ENCODE peak calls at places on chromosome 16, in eight cellular contexts. C is prostate gland, Q is esophagus squamous epithelium, N is stomach, K is ovary, A is sigmoid colon, L is IMR-90, S is endothelial cell of umbilical vein. E is an unnamed sample.

GRCh38 chr16:17397499-17397891 is 73.3 kb downstream of the XYLT1 start:
- DNase-seq in N (peak), K (no peak), A (no peak), L (peak), Q (no peak), S (peak), C (no peak), E (no peak)

GRCh38 chr16:3607161-3607560 is 4.2 kb downstream of the SLX4 start:
- DNase-seq in K (no peak), N (no peak), C (no peak), S (no peak), Q (no peak), L (no peak), A (no peak), E (no peak)

GRCh38 chr16:28181557-28181914 is 30.2 kb downstream of the XPO6 start:
- DNase-seq in N (peak), L (peak), A (peak), S (peak), C (no peak), K (peak), Q (no peak), E (peak)

GRCh38 chr16:81526935-81527334 is 82.3 kb downstream of the CMIP start:
- DNase-seq in L (peak), C (peak), K (peak), S (peak), Q (no peak), N (no peak), A (no peak), E (peak)

GRCh38 chr16:84266451-84266850 is 26.6 kb upstream of the KCNG4 start:
- DNase-seq in L (peak), C (no peak), S (peak), N (no peak), Q (no peak), K (no peak), A (no peak), E (peak)

GRCh38 chr16:20255002-20255401 is 72.3 kb downstream of the GP2 start:
- DNase-seq in K (no peak), A (no peak), N (no peak), S (no peak), Q (no peak), C (no peak), L (no peak), E (no peak)

GRCh38 chr16:17407321-17407720 is 63.4 kb downstream of the XYLT1 start:
- DNase-seq in K (no peak), N (no peak), A (no peak), C (no peak), L (no peak), S (no peak), Q (no peak), E (no peak)

GRCh38 chr16:6602401-6602800 is 730.2 kb upstream of the RBFOX1 start:
- DNase-seq in N (no peak), L (no peak), Q (no peak), S (no peak), A (no peak), C (no peak), K (no peak), E (no peak)

GRCh38 chr16:81035975-81036750 is 521 bp downstream of the ATMIN start:
- DNase-seq in N (peak), C (peak), S (peak), L (peak), K (peak), A (peak), Q (no peak), E (peak)

GRCh38 chr16:60818471-60818870 is 1217.8 kb downstream of the CDH8 start:
- DNase-seq in N (no peak), K (no peak), Q (no peak), L (no peak), S (no peak), A (no peak), C (no peak), E (no peak)

GRCh38 chr16:12758670-12759558 is 44.8 kb downstream of the CPPED1 start:
- DNase-seq in K (no peak), L (no peak), C (no peak), A (no peak), S (no peak), N (no peak), Q (no peak), E (no peak)

GRCh38 chr16:81473561-81473960 is 29.0 kb downstream of the CMIP start:
- DNase-seq in N (no peak), S (peak), Q (no peak), K (no peak), C (no peak), A (no peak), L (peak), E (no peak)

GRCh38 chr16:8858994-8859912 is 9.6 kb downstream of the CARHSP1 start:
- DNase-seq in Q (no peak), A (peak), C (no peak), S (no peak), L (no peak), N (no peak), K (no peak), E (no peak)

GRCh38 chr16:3487521-3488410 is 7.5 kb downstream of the C16orf90 start:
- DNase-seq in L (no peak), C (no peak), S (no peak), Q (no peak), A (no peak), K (no peak), N (no peak), E (no peak)

GRCh38 chr16:54462151-54462651 is 175.6 kb upstream of the IRX3 start:
- DNase-seq in C (no peak), S (no peak), K (no peak), N (no peak), A (no peak), L (no peak), Q (no peak), E (no peak)

GRCh38 chr16:81469710-81470481 is 25.3 kb downstream of the CMIP start:
- DNase-seq in C (no peak), Q (no peak), N (peak), L (no peak), A (no peak), S (no peak), K (no peak), E (no peak)

GRCh38 chr16:56547120-56547948 is 17.5 kb upstream of the MT4 start:
- DNase-seq in Q (no peak), C (peak), K (no peak), L (peak), N (no peak), S (no peak), A (peak), E (no peak)

GRCh38 chr16:87068751-87069150 is 248.4 kb downstream of the C16orf95 start:
- DNase-seq in K (no peak), L (no peak), N (no peak), Q (no peak), C (no peak), A (peak), S (no peak), E (no peak)

GRCh38 chr16:46763147-46763546 is 15.0 kb upstream of the MYLK3 start:
- DNase-seq in L (no peak), Q (no peak), A (no peak), C (no peak), K (no peak), S (no peak), N (no peak), E (no peak)

GRCh38 chr16:57686577-57686976 is 8.0 kb upstream of the DRC7 start:
- DNase-seq in S (no peak), L (no peak), A (no peak), N (no peak), Q (no peak), C (no peak), K (no peak), E (no peak)

DNA sequence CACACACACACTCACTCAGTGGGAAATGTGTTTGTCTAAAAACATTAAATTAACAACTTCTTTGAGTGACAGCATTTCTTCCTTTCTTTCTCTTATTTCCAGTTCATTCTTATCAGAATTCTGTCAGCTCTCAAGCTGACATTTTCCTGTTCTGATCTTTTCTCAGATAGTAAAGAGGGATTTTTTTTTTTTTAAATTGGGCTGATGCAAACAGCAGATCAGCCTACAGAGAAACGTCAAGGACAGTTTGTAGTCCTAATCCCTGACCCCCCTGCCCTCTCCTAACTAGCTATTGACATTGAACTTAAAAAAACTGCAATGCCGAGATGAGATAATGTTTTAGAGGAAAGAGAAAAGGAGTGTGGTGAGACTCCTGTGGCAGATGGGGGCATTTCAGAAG is 139.2 kb upstream of the ZFHX3 start:
- DNase-seq in L (no peak), K (no peak), Q (no peak), C (no peak), S (peak), A (no peak), N (no peak), E (no peak)
- TF ChIP-seq POLR2A in L (no peak), K (no peak), Q (no peak), C (no peak), S (no peak), A (no peak), N (no peak), E (no peak)

GRCh38 chr16:4966736-4967453 is 8.8 kb downstream of the SEC14L5 start:
- DNase-seq in Q (no peak), A (no peak), S (no peak), N (no peak), L (no peak), K (no peak), C (no peak), E (no peak)

GRCh38 chr16:4968879-4969278 is 10.7 kb downstream of the SEC14L5 start:
- DNase-seq in K (no peak), N (no peak), C (no peak), L (no peak), S (no peak), A (no peak), Q (no peak), E (no peak)

GRCh38 chr16:4972938-4973587 is 14.9 kb downstream of the SEC14L5 start:
- DNase-seq in K (no peak), L (no peak), S (no peak), Q (no peak), N (no peak), C (no peak), A (no peak), E (no peak)

GRCh38 chr16:4970010-4970409 is 11.9 kb downstream of the SEC14L5 start:
- DNase-seq in C (no peak), L (no peak), K (no peak), N (no peak), A (no peak), S (no peak), Q (no peak), E (no peak)
- H3K27ac ChIP-seq in C (no peak), L (no peak), K (no peak), N (no peak), A (no peak), S (no peak), Q (no peak), E (no peak)

GRCh38 chr16:1991588-1992474 is 2.1 kb downstream of the SYNGR3 start:
- DNase-seq in N (peak), Q (peak), L (peak), A (peak), K (peak), C (peak), S (peak), E (peak)
- TF ChIP-seq POLR2A in N (no peak), Q (no peak), L (no peak), A (no peak), K (no peak), C (peak), S (peak), E (peak)

DNA sequence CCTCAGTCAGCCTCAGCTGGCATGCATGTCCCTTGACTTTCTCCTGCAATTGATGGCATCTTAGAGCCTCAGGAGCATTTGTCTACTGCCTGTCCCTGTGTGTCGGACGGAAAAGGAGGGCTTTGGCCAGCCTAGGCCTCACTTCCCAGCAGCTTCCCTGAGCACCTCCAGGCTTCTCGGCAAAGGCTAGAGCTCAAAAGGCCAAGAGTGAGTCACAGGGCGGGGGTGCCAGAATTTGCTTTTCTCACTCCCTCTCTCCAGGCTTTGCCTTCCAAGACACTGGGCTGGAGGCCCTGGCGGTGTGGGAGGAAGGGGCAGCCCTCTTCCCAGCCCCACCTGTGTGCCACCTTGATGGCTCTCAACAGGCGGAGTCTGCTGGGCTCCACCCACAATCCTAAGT is 107.3 kb upstream of the MAF start:
- DNase-seq in C (no peak), N (peak), S (no peak), A (peak), L (no peak), K (peak), Q (no peak), E (peak)
- H3K27ac ChIP-seq in C (no peak), N (peak), S (no peak), A (peak), L (no peak), K (no peak), Q (no peak), E (peak)

GRCh38 chr16:24013733-24014645 is 178.2 kb downstream of the PRKCB start:
- DNase-seq in K (no peak), S (no peak), Q (peak), C (no peak), A (no peak), N (peak), L (no peak), E (no peak)
- TF ChIP-seq POLR2A in K (no peak), S (no peak), Q (no peak), C (no peak), A (no peak), N (no peak), L (no peak), E (no peak)

DNA sequence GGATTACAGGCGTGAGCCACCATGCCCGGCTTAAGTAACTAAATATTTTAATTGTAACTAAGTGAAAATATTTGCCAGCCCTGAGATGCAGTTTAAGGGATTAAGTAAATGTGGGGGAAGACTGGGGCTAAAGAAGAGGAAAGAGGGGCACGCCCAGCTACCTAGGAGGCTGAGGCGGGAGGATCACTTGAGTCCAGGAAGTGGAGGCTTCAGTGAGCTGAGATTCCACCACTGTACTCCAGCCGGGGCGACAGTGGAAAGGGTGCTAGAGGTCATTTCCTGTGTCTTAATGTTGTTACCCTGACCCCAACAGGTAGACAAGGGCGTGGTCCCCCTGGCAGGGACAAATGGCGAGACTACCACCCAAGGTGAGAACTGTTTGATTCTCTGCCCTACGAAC is 2.8 kb downstream of the ALDOA start:
- DNase-seq in L (no peak), K (no peak), N (no peak), S (no peak), Q (no peak), C (no peak), A (no peak), E (no peak)
- H3K27ac ChIP-seq in L (peak), K (no peak), N (peak), S (no peak), Q (peak), C (peak), A (peak), E (peak)

DNA sequence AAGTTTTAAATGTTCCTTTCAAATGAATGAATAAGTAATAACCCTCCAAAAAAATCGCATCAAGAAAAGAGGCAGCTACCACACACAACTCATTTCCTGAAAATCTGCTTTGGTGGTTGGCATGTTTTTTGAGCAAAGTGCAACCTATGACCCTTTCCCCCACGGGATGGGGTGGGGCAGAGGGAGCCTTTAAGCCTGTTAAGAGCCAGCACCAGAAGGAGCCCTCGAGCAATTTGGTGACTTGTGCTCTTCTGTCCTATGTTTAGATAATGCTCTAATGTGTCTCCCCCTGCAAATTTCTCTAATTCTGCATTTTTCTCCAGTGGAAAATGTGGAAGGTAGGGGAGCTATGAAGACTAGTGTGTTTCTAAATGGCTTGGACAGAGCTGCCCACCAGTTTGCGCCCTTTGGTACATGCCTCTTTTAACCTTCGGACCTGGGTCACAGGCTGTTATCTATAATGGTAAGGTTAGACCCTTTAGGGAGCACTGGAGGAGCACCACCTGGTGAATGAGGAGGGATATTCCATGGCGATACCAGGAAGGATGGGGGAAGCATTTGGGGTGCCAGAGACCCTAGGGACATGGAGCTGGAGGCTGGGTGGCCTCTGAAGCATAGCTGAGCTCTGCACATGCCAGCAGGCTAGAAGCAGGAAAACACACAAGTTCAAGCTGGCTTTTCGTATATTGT is 1.6 kb downstream of the PYCARD start:
- DNase-seq in A (no peak), L (no peak), K (no peak), C (no peak), N (no peak), Q (no peak), S (no peak), E (no peak)
- TF ChIP-seq POLR2A in A (no peak), L (no peak), K (no peak), C (no peak), N (no peak), Q (no peak), S (no peak), E (no peak)

DNA sequence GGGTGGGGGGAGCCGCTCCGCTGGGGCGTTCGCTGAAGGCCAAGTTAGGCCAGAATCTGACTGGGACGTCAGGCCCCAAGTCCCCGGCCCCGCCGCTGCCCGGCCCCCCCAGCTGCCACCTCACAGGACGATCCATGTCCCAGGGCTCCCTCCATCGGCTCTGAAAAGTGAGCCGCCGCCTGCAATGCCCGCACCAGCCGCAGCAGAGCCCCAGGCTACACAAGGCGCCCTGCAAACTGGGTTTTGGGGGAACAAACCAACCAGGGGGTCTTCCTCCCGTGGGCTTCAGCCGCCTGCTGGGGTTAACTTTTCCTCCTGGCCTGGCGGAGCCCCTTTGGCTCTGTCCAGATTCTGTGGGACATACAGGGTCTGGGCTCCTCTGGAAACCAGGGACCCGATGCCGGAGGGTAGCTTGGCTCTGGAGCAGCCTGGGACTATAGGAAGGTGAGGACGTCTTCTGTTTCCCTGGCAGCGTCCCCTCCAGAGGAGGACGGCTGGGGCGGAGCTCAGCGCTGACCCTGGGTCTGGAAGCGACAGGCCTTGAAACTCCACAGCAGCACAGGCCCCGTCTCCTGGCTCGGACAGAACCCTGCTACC is 835 bp downstream of the NME4 start:
- DNase-seq in N (peak), S (peak), C (peak), A (peak), L (peak), K (peak), Q (no peak), E (peak)
- H3K27ac ChIP-seq in N (peak), S (no peak), C (peak), A (peak), L (no peak), K (peak), Q (peak), E (peak)

GRCh38 chr16:50245417-50246298 is 20.7 kb upstream of the ADCY7 start:
- DNase-seq in A (no peak), N (peak), L (peak), S (peak), Q (no peak), C (no peak), K (peak), E (no peak)
- TF ChIP-seq POLR2A in A (no peak), N (no peak), L (no peak), S (no peak), Q (no peak), C (no peak), K (no peak), E (no peak)